ENCODE peak calls at places on chromosomes 16 and 17, in seven cellular contexts. One of them, this sample, is unnamed.

GRCh38 chr16:66150691-66151090 is 215.8 kb upstream of the CDH5 start:
- DNase-seq in GM04504: no peak
- DNase-seq in naive thymus-derived CD4-positive, alpha-beta T cell: no peak
- DNase-seq in Panc1: no peak
- DNase-seq in AG08395: no peak
- DNase-seq in ACHN: no peak
- DNase-seq in NCI-H460: no peak
- DNase-seq in this sample: peak; percentile 54

GRCh38 chr17:20234266-20234665 is 225.1 kb downstream of the SPECC1 start:
- DNase-seq in naive thymus-derived CD4-positive, alpha-beta T cell: peak; percentile 62
- DNase-seq in ACHN: no peak
- DNase-seq in GM04504: no peak
- DNase-seq in Panc1: no peak
- DNase-seq in AG08395: no peak
- DNase-seq in NCI-H460: no peak
- DNase-seq in this sample: no peak

GRCh38 chr17:67585077-67585602 is 132.6 kb upstream of the NOL11 start:
- DNase-seq in Panc1: no peak
- DNase-seq in GM04504: no peak
- DNase-seq in ACHN: no peak
- DNase-seq in AG08395: no peak
- DNase-seq in NCI-H460: no peak
- DNase-seq in naive thymus-derived CD4-positive, alpha-beta T cell: no peak
- DNase-seq in this sample: no peak

GRCh38 chr17:73644145-73645049 is at the start of gene SDK2:
- DNase-seq in GM04504: no peak
- DNase-seq in AG08395: peak; percentile 35
- DNase-seq in Panc1: no peak
- DNase-seq in ACHN: no peak
- DNase-seq in naive thymus-derived CD4-positive, alpha-beta T cell: no peak
- DNase-seq in NCI-H460: no peak
- DNase-seq in this sample: no peak

GRCh38 chr17:79909121-79909520 is 69.9 kb upstream of the CBX4 start:
- DNase-seq in AG08395: no peak
- DNase-seq in ACHN: no peak
- DNase-seq in NCI-H460: no peak
- DNase-seq in GM04504: no peak
- DNase-seq in naive thymus-derived CD4-positive, alpha-beta T cell: no peak
- DNase-seq in Panc1: no peak
- DNase-seq in this sample: no peak

GRCh38 chr16:51035711-51036110 is 115.4 kb downstream of the SALL1 start:
- DNase-seq in Panc1: no peak
- DNase-seq in AG08395: no peak
- DNase-seq in GM04504: no peak
- DNase-seq in ACHN: no peak
- DNase-seq in naive thymus-derived CD4-positive, alpha-beta T cell: no peak
- DNase-seq in NCI-H460: no peak
- DNase-seq in this sample: no peak

GRCh38 chr17:73156887-73157870 is 7.6 kb upstream of the SSTR2 start:
- DNase-seq in ACHN: no peak
- DNase-seq in NCI-H460: no peak
- DNase-seq in naive thymus-derived CD4-positive, alpha-beta T cell: no peak
- DNase-seq in AG08395: no peak
- DNase-seq in GM04504: no peak
- DNase-seq in Panc1: no peak
- DNase-seq in this sample: no peak

GRCh38 chr17:49798182-49798581 is 9.7 kb downstream of the KAT7 start:
- DNase-seq in GM04504: no peak
- DNase-seq in ACHN: no peak
- DNase-seq in Panc1: no peak
- DNase-seq in AG08395: no peak
- DNase-seq in naive thymus-derived CD4-positive, alpha-beta T cell: no peak
- DNase-seq in NCI-H460: no peak
- DNase-seq in this sample: no peak

GRCh38 chr17:74922694-74923537 is at the start of gene USH1G:
- DNase-seq in NCI-H460: no peak
- DNase-seq in AG08395: peak; percentile 29
- DNase-seq in naive thymus-derived CD4-positive, alpha-beta T cell: no peak
- DNase-seq in Panc1: no peak
- DNase-seq in GM04504: no peak
- DNase-seq in ACHN: no peak
- DNase-seq in this sample: no peak

GRCh38 chr16:58513874-58514273 is 1.4 kb upstream of the SETD6 start:
- DNase-seq in NCI-H460: no peak
- DNase-seq in ACHN: no peak
- DNase-seq in naive thymus-derived CD4-positive, alpha-beta T cell: no peak
- DNase-seq in Panc1: no peak
- DNase-seq in GM04504: no peak
- DNase-seq in AG08395: no peak
- DNase-seq in this sample: no peak

GRCh38 chr16:17377360-17378324 is 93.1 kb downstream of the XYLT1 start:
- DNase-seq in naive thymus-derived CD4-positive, alpha-beta T cell: no peak
- DNase-seq in ACHN: no peak
- DNase-seq in AG08395: peak; percentile 41
- DNase-seq in NCI-H460: no peak
- DNase-seq in Panc1: no peak
- DNase-seq in GM04504: no peak
- DNase-seq in this sample: no peak

GRCh38 chr16:10981697-10982216 is 37.4 kb downstream of the CLEC16A start:
- DNase-seq in Panc1: no peak
- DNase-seq in GM04504: no peak
- DNase-seq in naive thymus-derived CD4-positive, alpha-beta T cell: no peak
- DNase-seq in NCI-H460: peak; percentile 27
- DNase-seq in ACHN: peak; percentile 42
- DNase-seq in AG08395: no peak
- DNase-seq in this sample: peak; percentile 67

GRCh38 chr17:44354582-44355309 is 8.9 kb downstream of the FAM171A2 start:
- DNase-seq in GM04504: no peak
- DNase-seq in naive thymus-derived CD4-positive, alpha-beta T cell: peak; percentile 44
- DNase-seq in AG08395: no peak
- DNase-seq in Panc1: no peak
- DNase-seq in ACHN: no peak
- DNase-seq in NCI-H460: no peak
- DNase-seq in this sample: no peak

GRCh38 chr17:74325743-74326379 is at the start of gene KIF19:
- DNase-seq in naive thymus-derived CD4-positive, alpha-beta T cell: peak; percentile 20
- DNase-seq in NCI-H460: peak; percentile 28
- DNase-seq in Panc1: no peak
- DNase-seq in GM04504: no peak
- DNase-seq in ACHN: peak; percentile 13
- DNase-seq in AG08395: peak; percentile 25
- DNase-seq in this sample: no peak

GRCh38 chr17:81549031-81549557 is 3.1 kb downstream of the FAAP100 start:
- DNase-seq in GM04504: no peak
- DNase-seq in ACHN: no peak
- DNase-seq in AG08395: no peak
- DNase-seq in NCI-H460: no peak
- DNase-seq in naive thymus-derived CD4-positive, alpha-beta T cell: no peak
- DNase-seq in Panc1: no peak
- DNase-seq in this sample: no peak

GRCh38 chr16:87190288-87191240 is 126.6 kb downstream of the C16orf95 start:
- DNase-seq in ACHN: peak; percentile 46
- DNase-seq in AG08395: peak; percentile 17
- DNase-seq in NCI-H460: no peak
- DNase-seq in naive thymus-derived CD4-positive, alpha-beta T cell: no peak
- DNase-seq in GM04504: no peak
- DNase-seq in Panc1: no peak
- DNase-seq in this sample: no peak

GRCh38 chr17:45733781-45734180 is 50.3 kb upstream of the CRHR1 start:
- DNase-seq in ACHN: no peak
- DNase-seq in naive thymus-derived CD4-positive, alpha-beta T cell: no peak
- DNase-seq in NCI-H460: no peak
- DNase-seq in Panc1: no peak
- DNase-seq in AG08395: no peak
- DNase-seq in GM04504: no peak
- DNase-seq in this sample: no peak

GRCh38 chr17:49434821-49435581 is 20.3 kb upstream of the PHB1 start:
- DNase-seq in AG08395: peak; percentile 81
- DNase-seq in ACHN: peak; percentile 65
- DNase-seq in GM04504: no peak
- DNase-seq in Panc1: no peak
- DNase-seq in NCI-H460: peak; percentile 48
- DNase-seq in naive thymus-derived CD4-positive, alpha-beta T cell: no peak
- DNase-seq in this sample: peak; percentile 17

GRCh38 chr17:49694847-49695697 is 12.7 kb downstream of the SLC35B1 start:
- DNase-seq in ACHN: peak; percentile 43
- DNase-seq in naive thymus-derived CD4-positive, alpha-beta T cell: peak; percentile 58
- DNase-seq in AG08395: peak; percentile 54
- DNase-seq in NCI-H460: peak; percentile 11
- DNase-seq in Panc1: no peak
- DNase-seq in GM04504: no peak
- DNase-seq in this sample: no peak

GRCh38 chr16:51150159-51150893 is 744 bp downstream of the SALL1 start:
- DNase-seq in Panc1: no peak
- DNase-seq in NCI-H460: no peak
- DNase-seq in naive thymus-derived CD4-positive, alpha-beta T cell: no peak
- DNase-seq in AG08395: no peak
- DNase-seq in ACHN: peak; percentile 39
- DNase-seq in GM04504: no peak
- DNase-seq in this sample: peak; percentile 8

GRCh38 chr17:39123627-39124026 is 27.8 kb downstream of the PLXDC1 start:
- DNase-seq in GM04504: no peak
- DNase-seq in Panc1: no peak
- DNase-seq in ACHN: no peak
- DNase-seq in AG08395: no peak
- DNase-seq in naive thymus-derived CD4-positive, alpha-beta T cell: no peak
- DNase-seq in NCI-H460: no peak
- DNase-seq in this sample: no peak

GRCh38 chr17:27296427-27296979 is 2.6 kb downstream of the WSB1 start:
- DNase-seq in naive thymus-derived CD4-positive, alpha-beta T cell: no peak
- DNase-seq in GM04504: peak; percentile 51
- DNase-seq in NCI-H460: no peak
- DNase-seq in Panc1: no peak
- DNase-seq in ACHN: peak; percentile 59
- DNase-seq in AG08395: peak; percentile 59
- DNase-seq in this sample: peak; percentile 82

GRCh38 chr17:49997256-49997735 is 2.3 kb upstream of the DLX3 start:
- DNase-seq in ACHN: peak; percentile 10
- DNase-seq in AG08395: no peak
- DNase-seq in Panc1: no peak
- DNase-seq in NCI-H460: no peak
- DNase-seq in naive thymus-derived CD4-positive, alpha-beta T cell: no peak
- DNase-seq in GM04504: no peak
- DNase-seq in this sample: no peak

GRCh38 chr17:31392002-31392855 is 754 bp downstream of the RAB11FIP4 start:
- DNase-seq in GM04504: no peak
- DNase-seq in Panc1: no peak
- DNase-seq in NCI-H460: no peak
- DNase-seq in ACHN: no peak
- DNase-seq in naive thymus-derived CD4-positive, alpha-beta T cell: no peak
- DNase-seq in AG08395: no peak
- DNase-seq in this sample: no peak

GRCh38 chr16:15605869-15606520 is 37.0 kb downstream of the MARF1 start:
- DNase-seq in Panc1: no peak
- DNase-seq in ACHN: no peak
- DNase-seq in NCI-H460: no peak
- DNase-seq in naive thymus-derived CD4-positive, alpha-beta T cell: no peak
- DNase-seq in AG08395: no peak
- DNase-seq in GM04504: no peak
- DNase-seq in this sample: no peak

GRCh38 chr17:19004601-19005441 is at the start of gene FAM83G:
- DNase-seq in NCI-H460: peak; percentile 59
- DNase-seq in GM04504: peak; percentile 43
- DNase-seq in naive thymus-derived CD4-positive, alpha-beta T cell: peak; percentile 84
- DNase-seq in Panc1: peak; percentile 28
- DNase-seq in ACHN: peak; percentile 86
- DNase-seq in AG08395: peak; percentile 76
- DNase-seq in this sample: peak; percentile 27

GRCh38 chr16:22034503-22034902 is 26.6 kb downstream of the MOSMO start:
- DNase-seq in GM04504: no peak
- DNase-seq in ACHN: no peak
- DNase-seq in Panc1: no peak
- DNase-seq in NCI-H460: no peak
- DNase-seq in naive thymus-derived CD4-positive, alpha-beta T cell: no peak
- DNase-seq in AG08395: no peak
- DNase-seq in this sample: no peak

GRCh38 chr17:6492892-6493674 is 48.8 kb downstream of the PIMREG start:
- DNase-seq in naive thymus-derived CD4-positive, alpha-beta T cell: no peak
- DNase-seq in ACHN: no peak
- DNase-seq in GM04504: no peak
- DNase-seq in AG08395: no peak
- DNase-seq in NCI-H460: no peak
- DNase-seq in Panc1: no peak
- DNase-seq in this sample: no peak

GRCh38 chr16:64437706-64438329 is 684.0 kb downstream of the CDH11 start:
- DNase-seq in NCI-H460: no peak
- DNase-seq in ACHN: no peak
- DNase-seq in naive thymus-derived CD4-positive, alpha-beta T cell: no peak
- DNase-seq in Panc1: no peak
- DNase-seq in AG08395: no peak
- DNase-seq in GM04504: no peak
- DNase-seq in this sample: no peak

GRCh38 chr17:16942141-16943031 is 29.5 kb downstream of the TNFRSF13B start:
- DNase-seq in Panc1: no peak
- DNase-seq in AG08395: no peak
- DNase-seq in GM04504: no peak
- DNase-seq in naive thymus-derived CD4-positive, alpha-beta T cell: no peak
- DNase-seq in NCI-H460: no peak
- DNase-seq in ACHN: no peak
- DNase-seq in this sample: no peak

GRCh38 chr16:50666658-50667496 is 14.2 kb downstream of the SNX20 start:
- DNase-seq in Panc1: no peak
- DNase-seq in NCI-H460: no peak
- DNase-seq in GM04504: no peak
- DNase-seq in AG08395: no peak
- DNase-seq in ACHN: no peak
- DNase-seq in naive thymus-derived CD4-positive, alpha-beta T cell: peak; percentile 28
- DNase-seq in this sample: no peak

GRCh38 chr16:27432600-27432957 is 30.6 kb downstream of the IL21R start:
- DNase-seq in ACHN: peak; percentile 47
- DNase-seq in NCI-H460: no peak
- DNase-seq in naive thymus-derived CD4-positive, alpha-beta T cell: no peak
- DNase-seq in Panc1: no peak
- DNase-seq in AG08395: peak; percentile 81
- DNase-seq in GM04504: no peak
- DNase-seq in this sample: no peak

GRCh38 chr16:67279296-67280089 is at the start of gene PLEKHG4:
- DNase-seq in AG08395: peak; percentile 85
- DNase-seq in GM04504: peak; percentile 46
- DNase-seq in NCI-H460: peak; percentile 82
- DNase-seq in ACHN: peak; percentile 90
- DNase-seq in naive thymus-derived CD4-positive, alpha-beta T cell: peak; percentile 73
- DNase-seq in Panc1: no peak
- DNase-seq in this sample: peak; percentile 75

GRCh38 chr16:51317575-51317974 is 166.5 kb upstream of the SALL1 start:
- DNase-seq in GM04504: no peak
- DNase-seq in ACHN: no peak
- DNase-seq in Panc1: no peak
- DNase-seq in NCI-H460: no peak
- DNase-seq in AG08395: no peak
- DNase-seq in naive thymus-derived CD4-positive, alpha-beta T cell: no peak
- DNase-seq in this sample: no peak

GRCh38 chr17:8337802-8338744 is 1.6 kb upstream of the ODF4 start:
- DNase-seq in Panc1: no peak
- DNase-seq in ACHN: no peak
- DNase-seq in AG08395: no peak
- DNase-seq in GM04504: no peak
- DNase-seq in NCI-H460: no peak
- DNase-seq in naive thymus-derived CD4-positive, alpha-beta T cell: no peak
- DNase-seq in this sample: no peak

GRCh38 chr17:957856-958421 is 21.6 kb downstream of the NXN start:
- DNase-seq in Panc1: no peak
- DNase-seq in ACHN: no peak
- DNase-seq in AG08395: no peak
- DNase-seq in NCI-H460: no peak
- DNase-seq in GM04504: no peak
- DNase-seq in naive thymus-derived CD4-positive, alpha-beta T cell: no peak
- DNase-seq in this sample: no peak

GRCh38 chr17:49898547-49899490 is 51.0 kb upstream of the TAC4 start:
- DNase-seq in Panc1: no peak
- DNase-seq in AG08395: no peak
- DNase-seq in NCI-H460: no peak
- DNase-seq in GM04504: no peak
- DNase-seq in ACHN: peak; percentile 26
- DNase-seq in naive thymus-derived CD4-positive, alpha-beta T cell: no peak
- DNase-seq in this sample: no peak